ENCODE peak calls at places on chromosomes 16 and 17, in ten cellular contexts. C is spleen, E is cardiac fibroblast, U is OCI-LY7, I is right lobe of liver, N is sigmoid colon, W is cardiac muscle cell, R is MM.1S, L is fibroblast of the aortic adventitia, A is pancreas. Y is an unnamed sample.
A peak's percentile ranks its signal among the peaks of the same experiment; 100 is the strongest.

GRCh38 chr16:24568392-24568791 is 29.0 kb downstream of the RBBP6 start:
- DNase-seq in C (no peak), E (peak; percentile 41), U (no peak), I (no peak), N (no peak), W (peak; percentile 29), R (no peak), L (peak; percentile 46), A (no peak), Y (no peak)

GRCh38 chr16:56876048-56876447 is 11.0 kb downstream of the SLC12A3 start:
- DNase-seq in C (no peak), E (no peak), U (no peak), I (no peak), N (no peak), W (no peak), R (no peak), L (no peak), A (no peak), Y (no peak)

GRCh38 chr17:15431201-15431600 is 36.2 kb downstream of the CDRT4 start:
- DNase-seq in C (no peak), E (no peak), U (no peak), I (no peak), N (peak; percentile 93), W (no peak), R (no peak), L (peak; percentile 19), A (no peak), Y (no peak)

GRCh38 chr17:63764701-63765100 is 8.7 kb downstream of the CCDC47 start:
- DNase-seq in C (no peak), E (no peak), U (no peak), I (no peak), N (no peak), W (no peak), R (no peak), L (no peak), A (no peak), Y (no peak)

GRCh38 chr17:42421479-42422332 is 1.4 kb downstream of the CAVIN1 start:
- DNase-seq in C (peak; percentile 78), E (peak; percentile 67), U (no peak), I (peak; percentile 52), N (peak; percentile 82), W (peak; percentile 68), R (no peak), L (peak; percentile 72), A (peak; percentile 75), Y (peak; percentile 51)

GRCh38 chr17:29561541-29562517 is 5.0 kb downstream of the ABHD15 start:
- DNase-seq in C (peak; percentile 91), E (peak; percentile 46), U (peak; percentile 61), I (no peak), N (peak; percentile 75), W (peak; percentile 60), R (no peak), L (peak; percentile 61), A (peak; percentile 39), Y (no peak)

GRCh38 chr17:15977894-15978293 is 21.6 kb downstream of the ZSWIM7 start:
- DNase-seq in C (no peak), E (no peak), U (no peak), I (no peak), N (no peak), W (no peak), R (no peak), L (no peak), A (no peak), Y (no peak)

GRCh38 chr17:79917902-79918484 is 78.8 kb upstream of the CBX4 start:
- DNase-seq in C (peak; percentile 63), E (no peak), U (no peak), I (no peak), N (no peak), W (no peak), R (no peak), L (no peak), A (peak; percentile 57), Y (no peak)

GRCh38 chr17:27407916-27408846 is 48.1 kb upstream of the KSR1 start:
- DNase-seq in C (no peak), E (peak; percentile 84), U (no peak), I (no peak), N (no peak), W (peak; percentile 83), R (no peak), L (peak; percentile 85), A (no peak), Y (no peak)

GRCh38 chr17:42322382-42323267 is 34.3 kb downstream of the STAT5A start:
- DNase-seq in C (peak; percentile 97), E (peak; percentile 94), U (peak; percentile 93), I (peak; percentile 91), N (peak; percentile 97), W (peak; percentile 94), R (peak; percentile 93), L (peak; percentile 95), A (peak; percentile 95), Y (peak; percentile 95)

GRCh38 chr17:50834786-50835562 is 412 bp upstream of the WFIKKN2 start:
- DNase-seq in C (no peak), E (peak; percentile 51), U (no peak), I (no peak), N (peak; percentile 68), W (peak; percentile 62), R (no peak), L (peak; percentile 48), A (peak; percentile 64), Y (no peak)

GRCh38 chr17:44493339-44493738 is 9.9 kb downstream of the GPATCH8 start:
- DNase-seq in C (no peak), E (no peak), U (no peak), I (no peak), N (no peak), W (no peak), R (no peak), L (no peak), A (no peak), Y (no peak)

GRCh38 chr17:82878545-82878944 is 38.7 kb upstream of the ZNF750 start:
- DNase-seq in C (peak; percentile 41), E (no peak), U (no peak), I (no peak), N (peak; percentile 73), W (peak; percentile 14), R (no peak), L (no peak), A (peak; percentile 13), Y (no peak)

GRCh38 chr16:78211951-78212350 is 112.5 kb downstream of the WWOX start:
- DNase-seq in C (no peak), E (no peak), U (no peak), I (no peak), N (no peak), W (no peak), R (no peak), L (no peak), A (no peak), Y (peak; percentile 76)

GRCh38 chr17:36880506-36880905 is 56.8 kb upstream of the LHX1 start:
- DNase-seq in C (no peak), E (no peak), U (no peak), I (no peak), N (no peak), W (no peak), R (no peak), L (no peak), A (no peak), Y (no peak)

GRCh38 chr16:27677300-27677699 is 127.4 kb downstream of the KATNIP start:
- DNase-seq in C (no peak), E (no peak), U (no peak), I (no peak), N (no peak), W (peak; percentile 2), R (no peak), L (peak; percentile 34), A (no peak), Y (no peak)

GRCh38 chr17:9729735-9730420 is 61.5 kb downstream of the DHRS7C start:
- DNase-seq in C (no peak), E (peak; percentile 2), U (no peak), I (no peak), N (no peak), W (no peak), R (no peak), L (no peak), A (no peak), Y (no peak)

GRCh38 chr16:52265446-52265861 is 281.5 kb downstream of the TOX3 start:
- DNase-seq in C (no peak), E (no peak), U (no peak), I (no peak), N (no peak), W (no peak), R (no peak), L (no peak), A (no peak), Y (no peak)

GRCh38 chr16:52383640-52384292 is 163.2 kb downstream of the TOX3 start:
- DNase-seq in C (no peak), E (no peak), U (no peak), I (peak; percentile 52), N (no peak), W (peak; percentile 9), R (no peak), L (no peak), A (no peak), Y (no peak)

GRCh38 chr17:12599185-12599920 is 66.3 kb upstream of the MYOCD start:
- DNase-seq in C (no peak), E (no peak), U (no peak), I (no peak), N (no peak), W (no peak), R (no peak), L (no peak), A (no peak), Y (no peak)
- TF ChIP-seq CTCF in C (no peak), E (no peak), U (no peak), I (no peak), N (no peak), W (no peak), R (no peak), L (no peak), A (no peak), Y (no peak)

GRCh38 chr16:88487920-88488842 is 35.1 kb downstream of the ZFPM1 start:
- DNase-seq in C (no peak), E (no peak), U (no peak), I (peak; percentile 97), N (no peak), W (no peak), R (no peak), L (no peak), A (peak; percentile 98), Y (no peak)
- TF ChIP-seq CTCF in C (no peak), E (no peak), U (no peak), I (peak; percentile 45), N (no peak), W (no peak), R (no peak), L (no peak), A (peak; percentile 42), Y (no peak)

GRCh38 chr16:10944249-10945064 is at the start of gene CLEC16A:
- DNase-seq in C (peak; percentile 100), E (peak; percentile 98), U (peak; percentile 97), I (peak; percentile 99), N (peak; percentile 99), W (peak; percentile 98), R (peak; percentile 97), L (peak; percentile 96), A (peak; percentile 98), Y (peak; percentile 97)
- TF ChIP-seq CTCF in C (no peak), E (no peak), U (no peak), I (no peak), N (no peak), W (no peak), R (no peak), L (peak; percentile 13), A (no peak), Y (no peak)

DNA sequence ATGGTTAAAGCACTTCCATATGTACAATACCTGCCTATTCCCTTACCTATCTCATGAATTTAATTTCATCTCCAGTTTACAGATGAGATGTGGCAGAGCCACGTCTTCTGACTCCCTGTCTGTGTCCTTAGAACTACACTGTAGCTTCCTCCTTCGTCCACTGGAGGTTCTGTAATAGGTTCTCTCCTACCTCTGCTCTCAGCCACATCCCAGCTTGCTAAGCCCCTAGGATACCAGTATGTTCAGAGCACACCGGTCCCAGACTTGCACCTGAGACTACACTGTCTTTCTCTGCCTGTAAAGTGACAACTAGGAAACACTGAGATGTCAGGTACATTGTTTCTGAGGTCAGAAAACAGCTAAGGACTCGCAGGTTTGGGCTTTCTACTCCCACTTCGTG is 3.8 kb upstream of the RASL10B start:
- DNase-seq in C (no peak), E (no peak), U (no peak), I (no peak), N (no peak), W (no peak), R (no peak), L (no peak), A (no peak), Y (no peak)
- TF ChIP-seq CTCF in C (no peak), E (no peak), U (no peak), I (no peak), N (no peak), W (no peak), R (no peak), L (no peak), A (no peak), Y (no peak)